ENCODE peak calls at places on chromosomes 16 and 17, in five cellular contexts. One of them, this sample, is unnamed.

GRCh38 chr16:85389679-85390470 is 223.2 kb upstream of the GSE1 start:
- DNase-seq in AG04450: no peak
- DNase-seq in uterus: no peak
- DNase-seq in heart right ventricle: no peak
- DNase-seq in RWPE2: peak
- DNase-seq in this sample: peak

GRCh38 chr17:54937018-54937417 is 31.4 kb downstream of the COX11 start:
- DNase-seq in heart right ventricle: no peak
- DNase-seq in uterus: no peak
- DNase-seq in AG04450: no peak
- DNase-seq in RWPE2: no peak
- DNase-seq in this sample: no peak

GRCh38 chr17:35752471-35752870 is 568 bp downstream of the GAS2L2 start:
- DNase-seq in RWPE2: no peak
- DNase-seq in AG04450: no peak
- DNase-seq in uterus: no peak
- DNase-seq in heart right ventricle: no peak
- DNase-seq in this sample: peak

GRCh38 chr16:47037396-47037745 is 63.9 kb upstream of the DNAJA2 start:
- DNase-seq in AG04450: no peak
- DNase-seq in uterus: peak
- DNase-seq in heart right ventricle: peak
- DNase-seq in RWPE2: no peak
- DNase-seq in this sample: peak

GRCh38 chr16:30185683-30186421 is 2.5 kb downstream of the CORO1A start:
- DNase-seq in RWPE2: peak
- DNase-seq in uterus: peak
- DNase-seq in AG04450: no peak
- DNase-seq in heart right ventricle: peak
- DNase-seq in this sample: peak

GRCh38 chr16:53680756-53681155 is 22.9 kb downstream of the RPGRIP1L start:
- DNase-seq in heart right ventricle: no peak
- DNase-seq in uterus: no peak
- DNase-seq in RWPE2: no peak
- DNase-seq in AG04450: no peak
- DNase-seq in this sample: no peak

GRCh38 chr16:81106826-81107503 is 10.8 kb upstream of the GCSH start:
- DNase-seq in RWPE2: no peak
- DNase-seq in uterus: no peak
- DNase-seq in AG04450: no peak
- DNase-seq in heart right ventricle: no peak
- DNase-seq in this sample: peak

GRCh38 chr16:57867000-57867561 is 64.8 kb upstream of the KIFC3 start:
- DNase-seq in uterus: no peak
- DNase-seq in RWPE2: no peak
- DNase-seq in AG04450: no peak
- DNase-seq in heart right ventricle: no peak
- DNase-seq in this sample: no peak

GRCh38 chr16:69329369-69330285 is 761 bp downstream of the PDF start:
- DNase-seq in RWPE2: peak
- DNase-seq in AG04450: no peak
- DNase-seq in uterus: peak
- DNase-seq in heart right ventricle: no peak
- DNase-seq in this sample: peak

GRCh38 chr17:37220609-37220953 is 155.2 kb upstream of the C17orf78 start:
- DNase-seq in heart right ventricle: no peak
- DNase-seq in uterus: no peak
- DNase-seq in AG04450: peak
- DNase-seq in RWPE2: no peak
- DNase-seq in this sample: no peak

GRCh38 chr16:23905027-23905426 is 69.2 kb downstream of the PRKCB start:
- DNase-seq in AG04450: peak
- DNase-seq in heart right ventricle: no peak
- DNase-seq in RWPE2: no peak
- DNase-seq in uterus: peak
- DNase-seq in this sample: peak

GRCh38 chr16:72645526-72645925 is 402.4 kb downstream of the ZFHX3 start:
- DNase-seq in AG04450: no peak
- DNase-seq in uterus: no peak
- DNase-seq in heart right ventricle: no peak
- DNase-seq in RWPE2: no peak
- DNase-seq in this sample: no peak

GRCh38 chr17:58755577-58756245 is at the start of gene PPM1E:
- DNase-seq in uterus: peak
- DNase-seq in RWPE2: peak
- DNase-seq in heart right ventricle: peak
- DNase-seq in AG04450: no peak
- DNase-seq in this sample: peak

GRCh38 chr17:48488548-48489106 is 42.2 kb downstream of the HOXB1 start:
- DNase-seq in RWPE2: no peak
- DNase-seq in heart right ventricle: no peak
- DNase-seq in uterus: no peak
- DNase-seq in AG04450: no peak
- DNase-seq in this sample: no peak

GRCh38 chr16:72066747-72067146 is 3.7 kb downstream of the HPR start:
- DNase-seq in AG04450: peak
- DNase-seq in heart right ventricle: peak
- DNase-seq in RWPE2: no peak
- DNase-seq in uterus: no peak
- DNase-seq in this sample: no peak

GRCh38 chr16:68377667-68378420 is 67.0 kb downstream of the PRMT7 start:
- DNase-seq in AG04450: no peak
- DNase-seq in uterus: no peak
- DNase-seq in RWPE2: no peak
- DNase-seq in heart right ventricle: no peak
- DNase-seq in this sample: no peak

GRCh38 chr17:38728290-38728831 is 1.8 kb upstream of the CISD3 start:
- DNase-seq in RWPE2: no peak
- DNase-seq in heart right ventricle: no peak
- DNase-seq in uterus: no peak
- DNase-seq in AG04450: no peak
- DNase-seq in this sample: no peak

GRCh38 chr17:4936436-4936835 is 3.4 kb downstream of the SLC25A11 start:
- DNase-seq in uterus: no peak
- DNase-seq in heart right ventricle: no peak
- DNase-seq in RWPE2: no peak
- DNase-seq in AG04450: no peak
- DNase-seq in this sample: no peak

GRCh38 chr16:59394526-59394925 is 660.4 kb upstream of the GOT2 start:
- DNase-seq in AG04450: no peak
- DNase-seq in uterus: no peak
- DNase-seq in heart right ventricle: no peak
- DNase-seq in RWPE2: no peak
- DNase-seq in this sample: no peak

GRCh38 chr16:765971-766819 is 5.7 kb downstream of the MSLN start:
- DNase-seq in RWPE2: no peak
- DNase-seq in AG04450: no peak
- DNase-seq in heart right ventricle: no peak
- DNase-seq in uterus: no peak
- DNase-seq in this sample: no peak

GRCh38 chr17:75592364-75593020 is 4.9 kb downstream of the MYO15B start:
- DNase-seq in heart right ventricle: no peak
- DNase-seq in AG04450: no peak
- DNase-seq in uterus: no peak
- DNase-seq in RWPE2: peak
- DNase-seq in this sample: peak

GRCh38 chr16:73028263-73028662 is 19.7 kb downstream of the ZFHX3 start:
- DNase-seq in uterus: no peak
- DNase-seq in heart right ventricle: no peak
- DNase-seq in RWPE2: no peak
- DNase-seq in AG04450: no peak
- DNase-seq in this sample: no peak

GRCh38 chr16:66996324-66996982 is 8.1 kb downstream of the CES4A start:
- DNase-seq in heart right ventricle: peak
- DNase-seq in RWPE2: no peak
- DNase-seq in AG04450: peak
- DNase-seq in uterus: peak
- DNase-seq in this sample: peak

DNA sequence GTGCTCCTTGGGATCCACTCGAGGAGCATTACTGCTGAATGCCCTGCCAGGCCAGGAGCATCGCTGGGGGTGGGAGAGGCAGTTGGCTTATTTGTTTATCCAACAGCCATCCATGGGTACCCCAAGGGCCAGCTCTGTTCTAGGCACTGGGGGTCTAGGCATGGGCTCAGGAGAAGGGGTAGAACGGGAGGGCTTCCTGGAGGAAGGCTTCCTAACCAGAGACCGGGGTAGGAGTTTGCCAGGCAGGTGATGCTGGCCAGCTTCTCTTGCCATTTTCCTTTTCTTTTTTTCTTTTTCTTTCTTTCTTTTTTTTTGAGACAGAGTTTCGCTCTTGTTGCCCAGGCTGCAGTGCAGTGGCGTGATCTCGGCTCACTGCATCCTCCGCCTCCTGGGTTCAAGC is 241.0 kb downstream of the SEC14L1 start:
- DNase-seq in RWPE2: no peak
- DNase-seq in uterus: no peak
- DNase-seq in heart right ventricle: no peak
- DNase-seq in AG04450: no peak
- DNase-seq in this sample: no peak
- TF ChIP-seq CTCF in RWPE2: no peak
- TF ChIP-seq CTCF in uterus: no peak
- TF ChIP-seq CTCF in heart right ventricle: no peak
- TF ChIP-seq CTCF in AG04450: no peak
- TF ChIP-seq CTCF in this sample: no peak

DNA sequence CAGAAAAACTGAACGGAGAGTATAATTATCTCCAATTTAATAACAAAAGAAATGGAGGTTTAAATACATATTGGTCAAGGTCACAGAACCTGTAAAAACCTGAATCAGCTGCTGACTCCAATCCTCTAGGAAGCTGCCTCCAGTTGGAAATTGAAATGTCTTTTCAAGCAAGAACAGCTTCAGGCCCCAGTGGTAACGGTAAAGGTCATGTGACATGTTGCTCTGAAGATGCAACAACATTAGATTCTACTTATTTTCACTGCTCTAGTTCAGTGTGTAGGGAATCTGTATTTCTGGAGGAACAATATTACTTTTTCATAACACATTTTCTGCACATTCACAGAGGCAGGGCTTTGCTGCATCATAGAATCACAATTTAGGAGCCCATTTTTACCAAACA is 58.8 kb downstream of the TBX4 start:
- DNase-seq in heart right ventricle: no peak
- DNase-seq in AG04450: no peak
- DNase-seq in uterus: no peak
- DNase-seq in RWPE2: no peak
- DNase-seq in this sample: no peak
- TF ChIP-seq CTCF in heart right ventricle: no peak
- TF ChIP-seq CTCF in AG04450: no peak
- TF ChIP-seq CTCF in uterus: no peak
- TF ChIP-seq CTCF in RWPE2: no peak
- TF ChIP-seq CTCF in this sample: no peak

DNA sequence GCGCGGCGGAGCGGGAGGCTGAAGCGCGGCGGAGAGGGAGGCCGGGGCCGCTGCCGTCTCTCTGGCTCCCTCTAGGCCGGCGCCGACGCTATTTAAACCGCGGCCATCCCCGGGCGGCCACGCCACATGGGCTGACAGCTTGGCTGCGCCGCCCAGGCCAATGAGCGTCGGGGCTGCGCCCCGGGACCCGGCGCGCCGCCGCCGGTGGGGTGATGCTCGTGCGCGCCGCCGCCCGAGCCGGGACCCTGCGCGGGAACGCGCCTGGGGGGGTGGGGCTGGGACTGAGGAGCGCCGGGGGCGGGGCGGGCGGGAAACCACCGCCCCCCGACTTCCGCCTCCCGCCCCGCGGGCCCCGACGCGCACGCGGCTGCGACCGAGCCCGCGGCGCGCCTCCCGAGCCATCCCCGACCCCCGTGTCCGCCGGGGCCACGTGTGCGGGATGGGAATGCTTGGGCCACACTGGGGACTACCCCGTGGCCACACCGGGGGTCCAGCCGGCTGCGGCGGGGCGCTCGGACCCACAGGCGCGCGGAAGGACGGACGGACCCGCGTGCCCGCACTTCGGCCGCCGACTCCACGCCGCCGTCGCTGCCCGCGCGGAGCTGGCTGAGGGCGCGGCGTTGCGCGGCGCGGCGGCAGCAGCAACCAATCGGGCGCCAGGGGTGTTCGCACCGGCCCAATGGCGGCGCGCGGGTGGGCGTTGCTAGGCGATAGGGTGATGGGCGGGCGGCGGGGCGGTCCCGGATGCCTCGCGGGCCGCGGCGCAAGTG is at the start of gene FASN:
- DNase-seq in AG04450: peak
- DNase-seq in heart right ventricle: peak
- DNase-seq in uterus: peak
- DNase-seq in RWPE2: peak
- DNase-seq in this sample: peak
- TF ChIP-seq CTCF in AG04450: peak
- TF ChIP-seq CTCF in heart right ventricle: peak
- TF ChIP-seq CTCF in uterus: peak
- TF ChIP-seq CTCF in RWPE2: peak
- TF ChIP-seq CTCF in this sample: peak

GRCh38 chr16:17225551-17225950 is 245.2 kb downstream of the XYLT1 start:
- DNase-seq in uterus: no peak
- DNase-seq in RWPE2: no peak
- DNase-seq in AG04450: no peak
- DNase-seq in heart right ventricle: no peak
- DNase-seq in this sample: no peak

GRCh38 chr16:17228708-17229055 is 242.1 kb downstream of the XYLT1 start:
- DNase-seq in AG04450: no peak
- DNase-seq in uterus: no peak
- DNase-seq in RWPE2: no peak
- DNase-seq in heart right ventricle: no peak
- DNase-seq in this sample: no peak

GRCh38 chr16:17228048-17228707 is 242.6 kb downstream of the XYLT1 start:
- DNase-seq in RWPE2: no peak
- DNase-seq in heart right ventricle: no peak
- DNase-seq in uterus: no peak
- DNase-seq in AG04450: no peak
- DNase-seq in this sample: no peak

GRCh38 chr16:17229131-17229530 is 241.6 kb downstream of the XYLT1 start:
- DNase-seq in uterus: no peak
- DNase-seq in RWPE2: no peak
- DNase-seq in heart right ventricle: no peak
- DNase-seq in AG04450: no peak
- DNase-seq in this sample: no peak

GRCh38 chr16:17227278-17227677 is 243.5 kb downstream of the XYLT1 start:
- DNase-seq in heart right ventricle: no peak
- DNase-seq in RWPE2: peak
- DNase-seq in uterus: no peak
- DNase-seq in AG04450: no peak
- DNase-seq in this sample: no peak
- TF ChIP-seq CTCF in heart right ventricle: no peak
- TF ChIP-seq CTCF in RWPE2: peak
- TF ChIP-seq CTCF in uterus: no peak
- TF ChIP-seq CTCF in AG04450: no peak
- TF ChIP-seq CTCF in this sample: no peak

DNA sequence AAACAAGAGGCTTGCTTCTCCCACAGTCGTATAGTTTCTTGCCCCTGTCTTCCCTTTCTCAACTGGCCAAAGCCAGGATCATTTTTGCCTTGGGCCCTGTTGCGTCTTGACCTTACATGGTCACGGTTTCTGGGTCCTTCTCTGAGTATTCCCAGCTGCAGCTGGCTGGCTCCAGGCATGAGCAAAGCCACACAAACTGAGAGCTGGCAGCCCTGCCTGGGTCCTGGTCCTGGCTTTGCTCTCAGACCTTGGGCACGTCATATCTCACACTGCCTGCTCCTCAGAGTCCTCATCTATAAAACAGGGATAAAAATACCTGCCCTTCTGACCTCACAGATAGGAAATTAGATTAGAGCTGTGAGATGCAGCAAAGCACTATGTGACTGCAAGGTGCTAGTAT is 277.6 kb downstream of the CBLN1 start:
- DNase-seq in uterus: peak
- DNase-seq in heart right ventricle: no peak
- DNase-seq in RWPE2: no peak
- DNase-seq in AG04450: no peak
- DNase-seq in this sample: no peak
- TF ChIP-seq CTCF in uterus: no peak
- TF ChIP-seq CTCF in heart right ventricle: no peak
- TF ChIP-seq CTCF in RWPE2: no peak
- TF ChIP-seq CTCF in AG04450: no peak
- TF ChIP-seq CTCF in this sample: no peak

This sample was measured in kidney.